ENCODE peak calls at places on chromosomes 5 and 9, in five cellular contexts. C is stomach, Y is K562, B is transverse colon, H is IMR-90. P is an unnamed sample.

GRCh38 chr5:37029436-37029835 is 152.9 kb downstream of the NIPBL start:
- DNase-seq in C (no peak), Y (no peak), B (no peak), H (no peak), P (no peak)

GRCh38 chr5:151675956-151676712 is 10.6 kb downstream of the SPARC start:
- DNase-seq in C (no peak), Y (no peak), B (no peak), H (no peak), P (no peak)

GRCh38 chr9:132381966-132382541 is 24.6 kb downstream of the TTF1 start:
- DNase-seq in C (no peak), Y (no peak), B (no peak), H (no peak), P (no peak)

GRCh38 chr5:132476853-132477729 is 13.5 kb downstream of the IRF1 start:
- DNase-seq in C (no peak), Y (no peak), B (peak; percentile 52), H (no peak), P (no peak)

GRCh38 chr5:170173227-170173626 is 59.6 kb upstream of the C5orf58 start:
- DNase-seq in C (no peak), Y (no peak), B (no peak), H (peak; percentile 23), P (peak; percentile 60)

GRCh38 chr9:34701023-34701768 is 8.7 kb downstream of the CCL21 start:
- DNase-seq in C (peak; percentile 80), Y (peak; percentile 73), B (peak; percentile 79), H (peak; percentile 29), P (peak; percentile 70)

GRCh38 chr5:98635631-98636030 is 137.8 kb upstream of the RGMB start:
- DNase-seq in C (no peak), Y (no peak), B (no peak), H (peak; percentile 72), P (no peak)

GRCh38 chr9:76115982-76116646 is 225.6 kb downstream of the PCSK5 start:
- DNase-seq in C (no peak), Y (no peak), B (no peak), H (no peak), P (no peak)

GRCh38 chr5:159099049-159099760 is 511 bp downstream of the EBF1 start:
- DNase-seq in C (no peak), Y (peak; percentile 67), B (no peak), H (peak; percentile 63), P (peak; percentile 44)

GRCh38 chr5:115096034-115096769 is 73.5 kb downstream of the TRIM36 start:
- DNase-seq in C (no peak), Y (no peak), B (no peak), H (no peak), P (no peak)

GRCh38 chr5:156094001-156094400 is 233.0 kb upstream of the SGCD start:
- DNase-seq in C (no peak), Y (no peak), B (no peak), H (peak; percentile 19), P (no peak)

GRCh38 chr9:135939351-135940265 is 21.6 kb downstream of the UBAC1 start:
- DNase-seq in C (no peak), Y (no peak), B (no peak), H (no peak), P (no peak)

GRCh38 chr9:95008151-95008771 is 281.8 kb downstream of the AOPEP start:
- DNase-seq in C (no peak), Y (no peak), B (peak; percentile 38), H (no peak), P (no peak)

GRCh38 chr9:95004452-95005275 is 278.2 kb downstream of the AOPEP start:
- DNase-seq in C (peak; percentile 74), Y (peak; percentile 72), B (peak; percentile 76), H (no peak), P (peak; percentile 70)

GRCh38 chr9:95007470-95007869 is 281.0 kb downstream of the AOPEP start:
- DNase-seq in C (no peak), Y (no peak), B (no peak), H (no peak), P (no peak)

GRCh38 chr9:95003694-95004451 is 277.4 kb downstream of the AOPEP start:
- DNase-seq in C (peak; percentile 60), Y (peak; percentile 57), B (peak; percentile 70), H (peak; percentile 53), P (peak; percentile 92)

DNA sequence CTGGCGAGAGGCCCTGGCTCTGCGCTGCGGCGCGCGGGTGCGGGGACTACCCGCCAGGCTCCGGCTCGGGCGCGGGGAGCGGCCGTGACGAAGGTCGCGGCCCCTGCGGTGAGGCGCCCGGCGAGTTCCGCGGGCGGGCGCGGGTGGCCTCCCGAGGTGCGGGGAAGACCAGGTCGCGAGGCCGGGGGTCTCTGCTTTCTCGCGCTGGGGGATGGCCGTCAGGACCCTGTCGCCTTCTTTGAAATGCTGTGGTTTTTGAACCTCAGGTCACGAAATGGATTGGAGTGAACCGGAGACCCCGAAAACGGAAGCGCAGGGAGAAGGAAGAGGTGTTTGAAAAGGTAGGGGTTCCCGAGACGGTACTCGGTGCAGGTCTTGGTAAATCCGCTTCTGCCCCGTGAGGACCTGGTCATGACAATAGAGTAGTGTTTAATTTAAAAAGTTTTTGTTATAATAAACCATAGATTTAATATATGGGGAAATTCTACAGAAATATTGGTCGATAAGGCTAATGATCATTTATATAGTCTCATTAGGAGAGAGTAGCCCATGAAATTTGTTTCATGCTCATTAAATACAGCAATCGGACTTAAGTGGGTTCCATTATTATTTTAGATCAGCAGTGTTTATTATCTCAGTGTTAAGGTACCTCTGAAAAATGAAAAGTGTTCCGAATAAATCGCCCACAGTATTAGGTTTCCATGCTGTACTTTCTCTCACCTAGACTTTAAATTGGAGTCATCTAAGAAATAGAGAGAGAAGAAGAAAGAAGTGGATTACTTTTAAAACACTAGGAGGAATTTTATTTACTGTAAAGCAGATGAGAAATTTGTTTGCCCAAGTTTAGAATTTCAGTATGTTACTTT is 279.0 kb downstream of the AOPEP start:
- DNase-seq in C (no peak), Y (no peak), B (no peak), H (no peak), P (no peak)
- TF ChIP-seq POLR2A in C (no peak), Y (no peak), B (no peak), H (peak; percentile 2), P (peak; percentile 1)

DNA sequence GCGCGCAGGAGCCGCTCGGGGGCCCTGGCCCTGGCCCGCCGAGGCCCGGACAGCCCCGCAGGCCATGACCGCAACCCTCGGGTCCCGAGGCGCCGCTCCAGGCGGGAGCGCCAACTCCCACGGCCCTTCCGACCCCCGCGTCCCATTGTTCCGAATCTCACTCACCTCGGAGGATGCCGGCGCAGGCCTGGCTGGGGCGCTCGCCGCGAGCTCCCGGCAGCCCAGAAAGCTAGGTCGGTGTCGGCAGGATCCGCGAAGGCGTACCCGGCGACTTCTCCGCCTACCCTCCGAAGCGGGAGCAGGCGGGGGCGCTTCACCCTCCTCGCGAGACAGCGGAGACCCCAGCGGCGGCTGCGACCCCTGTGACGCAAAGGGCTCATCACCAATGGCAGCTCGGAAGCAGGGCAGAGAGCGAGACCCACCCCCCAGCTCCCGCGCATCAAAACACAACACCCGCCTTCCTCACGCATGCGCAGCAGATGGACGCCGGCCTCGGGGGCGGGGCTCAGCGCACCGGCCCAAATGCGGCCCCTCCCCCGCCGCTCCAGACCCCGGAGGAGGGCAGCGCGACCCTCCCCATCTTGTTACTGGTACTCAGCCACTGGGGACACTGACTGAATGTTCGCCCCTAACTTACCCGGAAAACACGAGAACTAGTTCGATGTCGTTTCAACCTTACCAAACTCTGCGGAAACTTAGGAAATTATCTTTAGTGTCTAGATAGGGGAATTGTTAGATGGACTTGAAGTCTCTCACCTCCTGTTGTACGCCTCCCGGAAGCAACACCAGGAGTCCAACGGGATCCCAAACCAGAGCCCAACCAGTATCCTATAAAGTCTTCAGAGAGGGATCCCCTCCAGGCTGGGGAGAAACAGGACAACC is 1.3 kb upstream of the SMIM27 start:
- DNase-seq in C (peak; percentile 90), Y (peak; percentile 93), B (peak; percentile 93), H (peak; percentile 91), P (peak; percentile 65)
- TF ChIP-seq POLR2A in C (no peak), Y (peak; percentile 52), B (peak; percentile 49), H (peak; percentile 38), P (no peak)

GRCh38 chr9:117046666-117047327 is 359.7 kb downstream of the TRIM32 start:
- DNase-seq in C (no peak), Y (no peak), B (no peak), H (no peak), P (no peak)
- TF ChIP-seq POLR2A in C (no peak), Y (no peak), B (no peak), H (no peak), P (no peak)

GRCh38 chr5:9544056-9544455 is 1.8 kb downstream of the SEMA5A start:
- DNase-seq in C (no peak), Y (no peak), B (no peak), H (peak; percentile 22), P (no peak)

GRCh38 chr5:9545301-9545958 is 445 bp downstream of the SEMA5A start:
- DNase-seq in C (no peak), Y (no peak), B (peak; percentile 33), H (no peak), P (no peak)

GRCh38 chr5:9544502-9545300 is 1.2 kb downstream of the SEMA5A start:
- DNase-seq in C (peak; percentile 82), Y (peak; percentile 65), B (peak; percentile 89), H (peak; percentile 80), P (peak; percentile 75)

GRCh38 chr5:9546973-9547947 is 1.4 kb upstream of the SEMA5A start:
- DNase-seq in C (no peak), Y (no peak), B (peak; percentile 55), H (peak; percentile 62), P (no peak)

GRCh38 chr5:9545959-9546851 is at the start of gene SEMA5A:
- DNase-seq in C (peak; percentile 72), Y (peak; percentile 73), B (peak; percentile 86), H (peak; percentile 66), P (peak; percentile 48)
- TF ChIP-seq POLR2A in C (no peak), Y (no peak), B (peak; percentile 62), H (peak; percentile 93), P (peak; percentile 81)

GRCh38 chr9:97982719-97983523 is at the start of gene ANP32B:
- DNase-seq in C (peak; percentile 94), Y (peak; percentile 91), B (peak; percentile 94), H (peak; percentile 89), P (peak; percentile 99)
- TF ChIP-seq POLR2A in C (no peak), Y (peak; percentile 78), B (peak; percentile 34), H (peak; percentile 60), P (peak; percentile 57)

GRCh38 chr9:134325813-134326753 is at the start of gene RXRA:
- DNase-seq in C (peak; percentile 90), Y (peak; percentile 94), B (peak; percentile 91), H (peak; percentile 80), P (peak; percentile 98)
- TF ChIP-seq POLR2A in C (no peak), Y (no peak), B (peak; percentile 47), H (peak; percentile 84), P (peak; percentile 52)

DNA sequence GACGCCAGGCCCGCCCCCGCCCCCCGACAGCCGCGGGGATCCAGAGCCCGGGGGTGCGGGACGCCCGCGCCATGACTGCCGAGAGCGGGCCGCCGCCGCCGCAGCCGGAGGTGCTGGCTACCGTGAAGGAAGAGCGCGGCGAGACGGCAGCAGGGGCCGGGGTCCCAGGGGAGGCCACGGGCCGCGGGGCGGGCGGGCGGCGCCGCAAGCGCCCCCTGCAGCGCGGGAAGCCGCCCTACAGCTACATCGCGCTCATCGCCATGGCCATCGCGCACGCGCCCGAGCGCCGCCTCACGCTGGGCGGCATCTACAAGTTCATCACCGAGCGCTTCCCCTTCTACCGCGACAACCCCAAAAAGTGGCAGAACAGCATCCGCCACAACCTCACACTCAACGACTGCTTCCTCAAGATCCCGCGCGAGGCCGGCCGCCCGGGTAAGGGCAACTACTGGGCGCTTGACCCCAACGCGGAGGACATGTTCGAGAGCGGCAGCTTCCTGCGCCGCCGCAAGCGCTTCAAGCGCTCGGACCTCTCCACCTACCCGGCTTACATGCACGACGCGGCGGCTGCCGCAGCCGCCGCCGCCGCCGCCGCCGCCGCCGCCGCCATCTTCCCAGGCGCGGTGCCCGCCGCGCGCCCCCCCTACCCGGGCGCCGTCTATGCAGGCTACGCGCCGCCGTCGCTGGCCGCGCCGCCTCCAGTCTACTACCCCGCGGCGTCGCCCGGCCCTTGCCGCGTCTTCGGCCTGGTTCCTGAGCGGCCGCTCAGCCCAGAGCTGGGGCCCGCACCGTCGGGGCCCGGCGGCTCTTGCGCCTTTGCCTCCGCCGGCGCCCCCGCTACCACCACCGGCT is 1.0 kb downstream of the FOXE1 start:
- DNase-seq in C (no peak), Y (no peak), B (no peak), H (peak; percentile 33), P (no peak)
- TF ChIP-seq POLR2A in C (no peak), Y (no peak), B (no peak), H (no peak), P (no peak)

P was measured in H54.